ENCODE peak calls at places on chromosome 16, in seven cellular contexts. One of them, this sample, is unnamed.

GRCh38 chr16:53084736-53085538 is 30.1 kb downstream of the CHD9 start:
- DNase-seq in fibroblast of pulmonary artery: no peak
- DNase-seq in tibial artery: no peak
- DNase-seq in NCI-H2081: no peak
- DNase-seq in midbrain: peak; percentile 23
- DNase-seq in pancreas: no peak
- DNase-seq in activated T-helper 1 cell treated with anti-CD3 and anti-CD28 coated beads, Interleukin-12 subunit alpha, Interleukin-12 subunit beta, Interleukin-2, Interleukin-4 antibody, amounts not matched to agents 30 ng/mL and 10 ng/mL and 1 ng/mL, durations not matched to agents 14 hours and 24 hours and 36 hours: no peak
- DNase-seq in this sample: no peak

GRCh38 chr16:54118846-54119245 is 167.7 kb downstream of the IRX3 start:
- DNase-seq in fibroblast of pulmonary artery: peak; percentile 13
- DNase-seq in midbrain: no peak
- DNase-seq in tibial artery: no peak
- DNase-seq in pancreas: no peak
- DNase-seq in NCI-H2081: no peak
- DNase-seq in activated T-helper 1 cell treated with anti-CD3 and anti-CD28 coated beads, Interleukin-12 subunit alpha, Interleukin-12 subunit beta, Interleukin-2, Interleukin-4 antibody, amounts not matched to agents 30 ng/mL and 10 ng/mL and 1 ng/mL, durations not matched to agents 14 hours and 24 hours and 36 hours: no peak
- DNase-seq in this sample: no peak

GRCh38 chr16:65698943-65699342 is 577.1 kb upstream of the CDH11 start:
- DNase-seq in activated T-helper 1 cell treated with anti-CD3 and anti-CD28 coated beads, Interleukin-12 subunit alpha, Interleukin-12 subunit beta, Interleukin-2, Interleukin-4 antibody, amounts not matched to agents 30 ng/mL and 10 ng/mL and 1 ng/mL, durations not matched to agents 14 hours and 24 hours and 36 hours: no peak
- DNase-seq in tibial artery: no peak
- DNase-seq in midbrain: no peak
- DNase-seq in NCI-H2081: no peak
- DNase-seq in fibroblast of pulmonary artery: peak; percentile 54
- DNase-seq in pancreas: no peak
- DNase-seq in this sample: no peak

GRCh38 chr16:29710227-29711219 is 31.5 kb downstream of the QPRT start:
- DNase-seq in midbrain: peak; percentile 71
- DNase-seq in activated T-helper 1 cell treated with anti-CD3 and anti-CD28 coated beads, Interleukin-12 subunit alpha, Interleukin-12 subunit beta, Interleukin-2, Interleukin-4 antibody, amounts not matched to agents 30 ng/mL and 10 ng/mL and 1 ng/mL, durations not matched to agents 14 hours and 24 hours and 36 hours: peak; percentile 37
- DNase-seq in fibroblast of pulmonary artery: peak; percentile 77
- DNase-seq in NCI-H2081: no peak
- DNase-seq in pancreas: no peak
- DNase-seq in tibial artery: no peak
- DNase-seq in this sample: peak; percentile 73

GRCh38 chr16:25026621-25027020 is 11.5 kb upstream of the ARHGAP17 start:
- DNase-seq in activated T-helper 1 cell treated with anti-CD3 and anti-CD28 coated beads, Interleukin-12 subunit alpha, Interleukin-12 subunit beta, Interleukin-2, Interleukin-4 antibody, amounts not matched to agents 30 ng/mL and 10 ng/mL and 1 ng/mL, durations not matched to agents 14 hours and 24 hours and 36 hours: no peak
- DNase-seq in NCI-H2081: no peak
- DNase-seq in fibroblast of pulmonary artery: no peak
- DNase-seq in pancreas: no peak
- DNase-seq in midbrain: no peak
- DNase-seq in tibial artery: no peak
- DNase-seq in this sample: no peak

GRCh38 chr16:15518412-15519351 is 84.3 kb downstream of the BMERB1 start:
- DNase-seq in tibial artery: peak; percentile 63
- DNase-seq in fibroblast of pulmonary artery: peak; percentile 93
- DNase-seq in pancreas: no peak
- DNase-seq in midbrain: no peak
- DNase-seq in NCI-H2081: no peak
- DNase-seq in activated T-helper 1 cell treated with anti-CD3 and anti-CD28 coated beads, Interleukin-12 subunit alpha, Interleukin-12 subunit beta, Interleukin-2, Interleukin-4 antibody, amounts not matched to agents 30 ng/mL and 10 ng/mL and 1 ng/mL, durations not matched to agents 14 hours and 24 hours and 36 hours: no peak
- DNase-seq in this sample: peak; percentile 37

GRCh38 chr16:20300312-20301097 is 26.8 kb downstream of the GP2 start:
- DNase-seq in activated T-helper 1 cell treated with anti-CD3 and anti-CD28 coated beads, Interleukin-12 subunit alpha, Interleukin-12 subunit beta, Interleukin-2, Interleukin-4 antibody, amounts not matched to agents 30 ng/mL and 10 ng/mL and 1 ng/mL, durations not matched to agents 14 hours and 24 hours and 36 hours: peak; percentile 8
- DNase-seq in NCI-H2081: peak; percentile 62
- DNase-seq in pancreas: peak; percentile 88
- DNase-seq in midbrain: peak; percentile 47
- DNase-seq in tibial artery: peak; percentile 21
- DNase-seq in fibroblast of pulmonary artery: peak; percentile 62
- DNase-seq in this sample: peak; percentile 27

GRCh38 chr16:82936941-82937551 is 310.3 kb downstream of the CDH13 start:
- DNase-seq in NCI-H2081: no peak
- DNase-seq in pancreas: no peak
- DNase-seq in midbrain: no peak
- DNase-seq in tibial artery: no peak
- DNase-seq in fibroblast of pulmonary artery: peak; percentile 81
- DNase-seq in activated T-helper 1 cell treated with anti-CD3 and anti-CD28 coated beads, Interleukin-12 subunit alpha, Interleukin-12 subunit beta, Interleukin-2, Interleukin-4 antibody, amounts not matched to agents 30 ng/mL and 10 ng/mL and 1 ng/mL, durations not matched to agents 14 hours and 24 hours and 36 hours: no peak
- DNase-seq in this sample: no peak

GRCh38 chr16:65200374-65200773 is 78.5 kb upstream of the CDH11 start:
- DNase-seq in activated T-helper 1 cell treated with anti-CD3 and anti-CD28 coated beads, Interleukin-12 subunit alpha, Interleukin-12 subunit beta, Interleukin-2, Interleukin-4 antibody, amounts not matched to agents 30 ng/mL and 10 ng/mL and 1 ng/mL, durations not matched to agents 14 hours and 24 hours and 36 hours: no peak
- DNase-seq in fibroblast of pulmonary artery: no peak
- DNase-seq in tibial artery: no peak
- DNase-seq in NCI-H2081: no peak
- DNase-seq in midbrain: no peak
- DNase-seq in pancreas: no peak
- DNase-seq in this sample: no peak

GRCh38 chr16:17370233-17371013 is 100.3 kb downstream of the XYLT1 start:
- DNase-seq in fibroblast of pulmonary artery: no peak
- DNase-seq in tibial artery: no peak
- DNase-seq in pancreas: no peak
- DNase-seq in midbrain: no peak
- DNase-seq in NCI-H2081: no peak
- DNase-seq in activated T-helper 1 cell treated with anti-CD3 and anti-CD28 coated beads, Interleukin-12 subunit alpha, Interleukin-12 subunit beta, Interleukin-2, Interleukin-4 antibody, amounts not matched to agents 30 ng/mL and 10 ng/mL and 1 ng/mL, durations not matched to agents 14 hours and 24 hours and 36 hours: no peak
- DNase-seq in this sample: peak; percentile 5

GRCh38 chr16:1279945-1280589 is 24.2 kb downstream of the TPSD1 start:
- DNase-seq in midbrain: no peak
- DNase-seq in pancreas: peak; percentile 65
- DNase-seq in tibial artery: no peak
- DNase-seq in NCI-H2081: no peak
- DNase-seq in activated T-helper 1 cell treated with anti-CD3 and anti-CD28 coated beads, Interleukin-12 subunit alpha, Interleukin-12 subunit beta, Interleukin-2, Interleukin-4 antibody, amounts not matched to agents 30 ng/mL and 10 ng/mL and 1 ng/mL, durations not matched to agents 14 hours and 24 hours and 36 hours: no peak
- DNase-seq in fibroblast of pulmonary artery: no peak
- DNase-seq in this sample: no peak

GRCh38 chr16:76535-77272 is 1.3 kb upstream of the MPG start:
- DNase-seq in fibroblast of pulmonary artery: peak; percentile 84
- DNase-seq in pancreas: peak; percentile 80
- DNase-seq in NCI-H2081: peak; percentile 40
- DNase-seq in activated T-helper 1 cell treated with anti-CD3 and anti-CD28 coated beads, Interleukin-12 subunit alpha, Interleukin-12 subunit beta, Interleukin-2, Interleukin-4 antibody, amounts not matched to agents 30 ng/mL and 10 ng/mL and 1 ng/mL, durations not matched to agents 14 hours and 24 hours and 36 hours: no peak
- DNase-seq in midbrain: no peak
- DNase-seq in tibial artery: peak; percentile 88
- DNase-seq in this sample: peak; percentile 77

GRCh38 chr16:87834668-87835473 is 34.4 kb downstream of the SLC7A5 start:
- DNase-seq in activated T-helper 1 cell treated with anti-CD3 and anti-CD28 coated beads, Interleukin-12 subunit alpha, Interleukin-12 subunit beta, Interleukin-2, Interleukin-4 antibody, amounts not matched to agents 30 ng/mL and 10 ng/mL and 1 ng/mL, durations not matched to agents 14 hours and 24 hours and 36 hours: no peak
- DNase-seq in fibroblast of pulmonary artery: peak; percentile 29
- DNase-seq in NCI-H2081: no peak
- DNase-seq in midbrain: no peak
- DNase-seq in pancreas: peak; percentile 73
- DNase-seq in tibial artery: no peak
- DNase-seq in this sample: peak; percentile 19

GRCh38 chr16:1432388-1433262 is 1.7 kb downstream of the PERCC1 start:
- DNase-seq in midbrain: no peak
- DNase-seq in tibial artery: no peak
- DNase-seq in pancreas: peak; percentile 72
- DNase-seq in activated T-helper 1 cell treated with anti-CD3 and anti-CD28 coated beads, Interleukin-12 subunit alpha, Interleukin-12 subunit beta, Interleukin-2, Interleukin-4 antibody, amounts not matched to agents 30 ng/mL and 10 ng/mL and 1 ng/mL, durations not matched to agents 14 hours and 24 hours and 36 hours: no peak
- DNase-seq in NCI-H2081: no peak
- DNase-seq in fibroblast of pulmonary artery: no peak
- DNase-seq in this sample: no peak

GRCh38 chr16:27198451-27199234 is 4.7 kb upstream of the KDM8 start:
- DNase-seq in fibroblast of pulmonary artery: no peak
- DNase-seq in midbrain: no peak
- DNase-seq in tibial artery: no peak
- DNase-seq in pancreas: no peak
- DNase-seq in activated T-helper 1 cell treated with anti-CD3 and anti-CD28 coated beads, Interleukin-12 subunit alpha, Interleukin-12 subunit beta, Interleukin-2, Interleukin-4 antibody, amounts not matched to agents 30 ng/mL and 10 ng/mL and 1 ng/mL, durations not matched to agents 14 hours and 24 hours and 36 hours: no peak
- DNase-seq in NCI-H2081: no peak
- DNase-seq in this sample: no peak

GRCh38 chr16:88686439-88687253 is at the start of gene SNAI3:
- DNase-seq in tibial artery: peak; percentile 69
- DNase-seq in pancreas: peak; percentile 94
- DNase-seq in midbrain: no peak
- DNase-seq in fibroblast of pulmonary artery: peak; percentile 38
- DNase-seq in NCI-H2081: peak; percentile 64
- DNase-seq in activated T-helper 1 cell treated with anti-CD3 and anti-CD28 coated beads, Interleukin-12 subunit alpha, Interleukin-12 subunit beta, Interleukin-2, Interleukin-4 antibody, amounts not matched to agents 30 ng/mL and 10 ng/mL and 1 ng/mL, durations not matched to agents 14 hours and 24 hours and 36 hours: peak; percentile 87
- DNase-seq in this sample: no peak

GRCh38 chr16:22034503-22034902 is 26.6 kb downstream of the MOSMO start:
- DNase-seq in activated T-helper 1 cell treated with anti-CD3 and anti-CD28 coated beads, Interleukin-12 subunit alpha, Interleukin-12 subunit beta, Interleukin-2, Interleukin-4 antibody, amounts not matched to agents 30 ng/mL and 10 ng/mL and 1 ng/mL, durations not matched to agents 14 hours and 24 hours and 36 hours: no peak
- DNase-seq in pancreas: no peak
- DNase-seq in NCI-H2081: no peak
- DNase-seq in tibial artery: no peak
- DNase-seq in midbrain: no peak
- DNase-seq in fibroblast of pulmonary artery: no peak
- DNase-seq in this sample: no peak

GRCh38 chr16:81860310-81860709 is 81.2 kb downstream of the PLCG2 start:
- DNase-seq in midbrain: no peak
- DNase-seq in pancreas: no peak
- DNase-seq in tibial artery: no peak
- DNase-seq in fibroblast of pulmonary artery: no peak
- DNase-seq in activated T-helper 1 cell treated with anti-CD3 and anti-CD28 coated beads, Interleukin-12 subunit alpha, Interleukin-12 subunit beta, Interleukin-2, Interleukin-4 antibody, amounts not matched to agents 30 ng/mL and 10 ng/mL and 1 ng/mL, durations not matched to agents 14 hours and 24 hours and 36 hours: no peak
- DNase-seq in NCI-H2081: no peak
- DNase-seq in this sample: no peak

GRCh38 chr16:65044861-65045260 is 77.0 kb downstream of the CDH11 start:
- DNase-seq in NCI-H2081: no peak
- DNase-seq in pancreas: no peak
- DNase-seq in midbrain: no peak
- DNase-seq in tibial artery: no peak
- DNase-seq in activated T-helper 1 cell treated with anti-CD3 and anti-CD28 coated beads, Interleukin-12 subunit alpha, Interleukin-12 subunit beta, Interleukin-2, Interleukin-4 antibody, amounts not matched to agents 30 ng/mL and 10 ng/mL and 1 ng/mL, durations not matched to agents 14 hours and 24 hours and 36 hours: no peak
- DNase-seq in fibroblast of pulmonary artery: peak; percentile 81
- DNase-seq in this sample: peak; percentile 70

GRCh38 chr16:12529582-12529981 is 274.1 kb downstream of the CPPED1 start:
- DNase-seq in tibial artery: no peak
- DNase-seq in fibroblast of pulmonary artery: no peak
- DNase-seq in NCI-H2081: no peak
- DNase-seq in pancreas: no peak
- DNase-seq in activated T-helper 1 cell treated with anti-CD3 and anti-CD28 coated beads, Interleukin-12 subunit alpha, Interleukin-12 subunit beta, Interleukin-2, Interleukin-4 antibody, amounts not matched to agents 30 ng/mL and 10 ng/mL and 1 ng/mL, durations not matched to agents 14 hours and 24 hours and 36 hours: no peak
- DNase-seq in midbrain: no peak
- DNase-seq in this sample: no peak

GRCh38 chr16:49021136-49021535 is 260.5 kb downstream of the CBLN1 start:
- DNase-seq in activated T-helper 1 cell treated with anti-CD3 and anti-CD28 coated beads, Interleukin-12 subunit alpha, Interleukin-12 subunit beta, Interleukin-2, Interleukin-4 antibody, amounts not matched to agents 30 ng/mL and 10 ng/mL and 1 ng/mL, durations not matched to agents 14 hours and 24 hours and 36 hours: no peak
- DNase-seq in NCI-H2081: no peak
- DNase-seq in midbrain: no peak
- DNase-seq in pancreas: no peak
- DNase-seq in fibroblast of pulmonary artery: peak; percentile 42
- DNase-seq in tibial artery: no peak
- DNase-seq in this sample: peak; percentile 3

GRCh38 chr16:21338537-21339268 is 60.6 kb upstream of the CRYM start:
- DNase-seq in NCI-H2081: no peak
- DNase-seq in midbrain: no peak
- DNase-seq in fibroblast of pulmonary artery: no peak
- DNase-seq in activated T-helper 1 cell treated with anti-CD3 and anti-CD28 coated beads, Interleukin-12 subunit alpha, Interleukin-12 subunit beta, Interleukin-2, Interleukin-4 antibody, amounts not matched to agents 30 ng/mL and 10 ng/mL and 1 ng/mL, durations not matched to agents 14 hours and 24 hours and 36 hours: no peak
- DNase-seq in tibial artery: no peak
- DNase-seq in pancreas: no peak
- DNase-seq in this sample: no peak

GRCh38 chr16:82649766-82650165 is 23.0 kb downstream of the CDH13 start:
- DNase-seq in activated T-helper 1 cell treated with anti-CD3 and anti-CD28 coated beads, Interleukin-12 subunit alpha, Interleukin-12 subunit beta, Interleukin-2, Interleukin-4 antibody, amounts not matched to agents 30 ng/mL and 10 ng/mL and 1 ng/mL, durations not matched to agents 14 hours and 24 hours and 36 hours: no peak
- DNase-seq in NCI-H2081: no peak
- DNase-seq in midbrain: no peak
- DNase-seq in pancreas: no peak
- DNase-seq in tibial artery: no peak
- DNase-seq in fibroblast of pulmonary artery: no peak
- DNase-seq in this sample: no peak

GRCh38 chr16:78953526-78953925 is 647.0 kb downstream of the MAF start:
- DNase-seq in NCI-H2081: no peak
- DNase-seq in pancreas: no peak
- DNase-seq in tibial artery: no peak
- DNase-seq in midbrain: no peak
- DNase-seq in fibroblast of pulmonary artery: no peak
- DNase-seq in activated T-helper 1 cell treated with anti-CD3 and anti-CD28 coated beads, Interleukin-12 subunit alpha, Interleukin-12 subunit beta, Interleukin-2, Interleukin-4 antibody, amounts not matched to agents 30 ng/mL and 10 ng/mL and 1 ng/mL, durations not matched to agents 14 hours and 24 hours and 36 hours: no peak
- DNase-seq in this sample: no peak

GRCh38 chr16:29818082-29818481 is 2.1 kb downstream of the PAGR1 start:
- DNase-seq in midbrain: no peak
- DNase-seq in pancreas: no peak
- DNase-seq in tibial artery: no peak
- DNase-seq in fibroblast of pulmonary artery: no peak
- DNase-seq in NCI-H2081: no peak
- DNase-seq in activated T-helper 1 cell treated with anti-CD3 and anti-CD28 coated beads, Interleukin-12 subunit alpha, Interleukin-12 subunit beta, Interleukin-2, Interleukin-4 antibody, amounts not matched to agents 30 ng/mL and 10 ng/mL and 1 ng/mL, durations not matched to agents 14 hours and 24 hours and 36 hours: no peak
- DNase-seq in this sample: no peak

GRCh38 chr16:83040174-83040573 is 413.4 kb downstream of the CDH13 start:
- DNase-seq in tibial artery: no peak
- DNase-seq in fibroblast of pulmonary artery: peak; percentile 28
- DNase-seq in activated T-helper 1 cell treated with anti-CD3 and anti-CD28 coated beads, Interleukin-12 subunit alpha, Interleukin-12 subunit beta, Interleukin-2, Interleukin-4 antibody, amounts not matched to agents 30 ng/mL and 10 ng/mL and 1 ng/mL, durations not matched to agents 14 hours and 24 hours and 36 hours: no peak
- DNase-seq in midbrain: no peak
- DNase-seq in pancreas: no peak
- DNase-seq in NCI-H2081: no peak
- DNase-seq in this sample: peak; percentile 4

GRCh38 chr16:77913738-77914263 is 108.5 kb upstream of the CLEC3A start:
- DNase-seq in tibial artery: no peak
- DNase-seq in NCI-H2081: no peak
- DNase-seq in pancreas: no peak
- DNase-seq in activated T-helper 1 cell treated with anti-CD3 and anti-CD28 coated beads, Interleukin-12 subunit alpha, Interleukin-12 subunit beta, Interleukin-2, Interleukin-4 antibody, amounts not matched to agents 30 ng/mL and 10 ng/mL and 1 ng/mL, durations not matched to agents 14 hours and 24 hours and 36 hours: no peak
- DNase-seq in midbrain: peak; percentile 9
- DNase-seq in fibroblast of pulmonary artery: no peak
- DNase-seq in this sample: no peak

GRCh38 chr16:83533193-83533592 is 274.6 kb upstream of the HSBP1 start:
- DNase-seq in pancreas: no peak
- DNase-seq in fibroblast of pulmonary artery: peak; percentile 13
- DNase-seq in tibial artery: no peak
- DNase-seq in midbrain: no peak
- DNase-seq in activated T-helper 1 cell treated with anti-CD3 and anti-CD28 coated beads, Interleukin-12 subunit alpha, Interleukin-12 subunit beta, Interleukin-2, Interleukin-4 antibody, amounts not matched to agents 30 ng/mL and 10 ng/mL and 1 ng/mL, durations not matched to agents 14 hours and 24 hours and 36 hours: no peak
- DNase-seq in NCI-H2081: no peak
- DNase-seq in this sample: no peak

GRCh38 chr16:85898521-85899442 is at the start of gene IRF8:
- DNase-seq in activated T-helper 1 cell treated with anti-CD3 and anti-CD28 coated beads, Interleukin-12 subunit alpha, Interleukin-12 subunit beta, Interleukin-2, Interleukin-4 antibody, amounts not matched to agents 30 ng/mL and 10 ng/mL and 1 ng/mL, durations not matched to agents 14 hours and 24 hours and 36 hours: peak; percentile 67
- DNase-seq in tibial artery: peak; percentile 44
- DNase-seq in midbrain: peak; percentile 36
- DNase-seq in NCI-H2081: no peak
- DNase-seq in pancreas: peak; percentile 84
- DNase-seq in fibroblast of pulmonary artery: peak; percentile 57
- DNase-seq in this sample: no peak

GRCh38 chr16:56401482-56401881 is 23.9 kb downstream of the AMFR start:
- DNase-seq in NCI-H2081: no peak
- DNase-seq in activated T-helper 1 cell treated with anti-CD3 and anti-CD28 coated beads, Interleukin-12 subunit alpha, Interleukin-12 subunit beta, Interleukin-2, Interleukin-4 antibody, amounts not matched to agents 30 ng/mL and 10 ng/mL and 1 ng/mL, durations not matched to agents 14 hours and 24 hours and 36 hours: no peak
- DNase-seq in tibial artery: no peak
- DNase-seq in midbrain: no peak
- DNase-seq in pancreas: no peak
- DNase-seq in fibroblast of pulmonary artery: no peak
- DNase-seq in this sample: no peak

GRCh38 chr16:75000481-75001081 is 1.8 kb downstream of the ZNRF1 start:
- DNase-seq in pancreas: no peak
- DNase-seq in midbrain: peak; percentile 7
- DNase-seq in fibroblast of pulmonary artery: peak; percentile 24
- DNase-seq in activated T-helper 1 cell treated with anti-CD3 and anti-CD28 coated beads, Interleukin-12 subunit alpha, Interleukin-12 subunit beta, Interleukin-2, Interleukin-4 antibody, amounts not matched to agents 30 ng/mL and 10 ng/mL and 1 ng/mL, durations not matched to agents 14 hours and 24 hours and 36 hours: no peak
- DNase-seq in NCI-H2081: no peak
- DNase-seq in tibial artery: peak; percentile 25
- DNase-seq in this sample: no peak

This sample was measured in HFFc6.